ENCODE peak calls at places on chromosomes 5 and 9, in ten cellular contexts. One of them, this sample, is unnamed.

GRCh38 chr9:37978983-37979382 is 75.1 kb upstream of the SLC25A51 start:
- DNase-seq in WTC11: no peak
- DNase-seq in endothelial cell: no peak
- DNase-seq in GM06990: no peak
- DNase-seq in hepatocyte: no peak
- DNase-seq in GM12865: no peak
- DNase-seq in A549: no peak
- DNase-seq in choroid plexus epithelial cell: no peak
- DNase-seq in fibroblast of pulmonary artery: no peak
- DNase-seq in epithelial cell of esophagus: no peak
- DNase-seq in this sample: no peak

GRCh38 chr9:132531187-132531586 is 51.2 kb upstream of the BARHL1 start:
- DNase-seq in WTC11: no peak
- DNase-seq in choroid plexus epithelial cell: no peak
- DNase-seq in fibroblast of pulmonary artery: no peak
- DNase-seq in A549: no peak
- DNase-seq in GM12865: no peak
- DNase-seq in endothelial cell: no peak
- DNase-seq in GM06990: no peak
- DNase-seq in hepatocyte: no peak
- DNase-seq in epithelial cell of esophagus: no peak
- DNase-seq in this sample: no peak

GRCh38 chr5:154603978-154604679 is 126.1 kb upstream of the HAND1 start:
- DNase-seq in WTC11: peak; percentile 26
- DNase-seq in GM12865: peak; percentile 17
- DNase-seq in endothelial cell: no peak
- DNase-seq in epithelial cell of esophagus: peak; percentile 38
- DNase-seq in hepatocyte: peak; percentile 73
- DNase-seq in A549: no peak
- DNase-seq in choroid plexus epithelial cell: peak; percentile 23
- DNase-seq in fibroblast of pulmonary artery: peak; percentile 32
- DNase-seq in GM06990: peak; percentile 11
- DNase-seq in this sample: no peak

GRCh38 chr9:103471241-103471640 is 476.1 kb downstream of the CYLC2 start:
- DNase-seq in fibroblast of pulmonary artery: no peak
- DNase-seq in choroid plexus epithelial cell: no peak
- DNase-seq in A549: no peak
- DNase-seq in hepatocyte: no peak
- DNase-seq in WTC11: no peak
- DNase-seq in GM06990: no peak
- DNase-seq in endothelial cell: no peak
- DNase-seq in GM12865: no peak
- DNase-seq in epithelial cell of esophagus: peak; percentile 33
- DNase-seq in this sample: no peak

GRCh38 chr9:129889461-129889935 is 54.2 kb downstream of the USP20 start:
- DNase-seq in choroid plexus epithelial cell: no peak
- DNase-seq in GM06990: no peak
- DNase-seq in fibroblast of pulmonary artery: no peak
- DNase-seq in epithelial cell of esophagus: no peak
- DNase-seq in A549: no peak
- DNase-seq in endothelial cell: no peak
- DNase-seq in WTC11: peak; percentile 36
- DNase-seq in GM12865: peak; percentile 58
- DNase-seq in hepatocyte: no peak
- DNase-seq in this sample: no peak

GRCh38 chr9:124786881-124787573 is 10.1 kb downstream of the OLFML2A start:
- DNase-seq in GM12865: no peak
- DNase-seq in GM06990: no peak
- DNase-seq in choroid plexus epithelial cell: no peak
- DNase-seq in endothelial cell: no peak
- DNase-seq in A549: no peak
- DNase-seq in WTC11: peak; percentile 7
- DNase-seq in epithelial cell of esophagus: no peak
- DNase-seq in hepatocyte: no peak
- DNase-seq in fibroblast of pulmonary artery: no peak
- DNase-seq in this sample: no peak

GRCh38 chr5:179336871-179337165 is 8.4 kb downstream of the ADAMTS2 start:
- DNase-seq in choroid plexus epithelial cell: no peak
- DNase-seq in GM06990: no peak
- DNase-seq in A549: no peak
- DNase-seq in fibroblast of pulmonary artery: no peak
- DNase-seq in epithelial cell of esophagus: no peak
- DNase-seq in GM12865: no peak
- DNase-seq in endothelial cell: no peak
- DNase-seq in WTC11: no peak
- DNase-seq in hepatocyte: no peak
- DNase-seq in this sample: no peak

GRCh38 chr5:140672455-140673186 is 755 bp downstream of the DND1 start:
- DNase-seq in choroid plexus epithelial cell: peak; percentile 16
- DNase-seq in WTC11: peak; percentile 22
- DNase-seq in GM12865: no peak
- DNase-seq in A549: no peak
- DNase-seq in fibroblast of pulmonary artery: peak; percentile 13
- DNase-seq in GM06990: peak; percentile 26
- DNase-seq in epithelial cell of esophagus: no peak
- DNase-seq in endothelial cell: peak; percentile 40
- DNase-seq in hepatocyte: peak; percentile 40
- DNase-seq in this sample: no peak

GRCh38 chr5:174311531-174312269 is 266.2 kb downstream of the NSG2 start:
- DNase-seq in epithelial cell of esophagus: peak; percentile 42
- DNase-seq in A549: peak; percentile 54
- DNase-seq in fibroblast of pulmonary artery: peak; percentile 66
- DNase-seq in WTC11: peak; percentile 90
- DNase-seq in GM12865: peak; percentile 73
- DNase-seq in choroid plexus epithelial cell: peak; percentile 65
- DNase-seq in GM06990: peak; percentile 63
- DNase-seq in endothelial cell: peak; percentile 89
- DNase-seq in hepatocyte: peak; percentile 81
- DNase-seq in this sample: peak; percentile 27

GRCh38 chr5:157245477-157245876 is 20.4 kb upstream of the CYFIP2 start:
- DNase-seq in hepatocyte: peak; percentile 34
- DNase-seq in epithelial cell of esophagus: peak; percentile 51
- DNase-seq in GM12865: no peak
- DNase-seq in GM06990: no peak
- DNase-seq in WTC11: no peak
- DNase-seq in A549: no peak
- DNase-seq in endothelial cell: no peak
- DNase-seq in choroid plexus epithelial cell: no peak
- DNase-seq in fibroblast of pulmonary artery: peak; percentile 8
- DNase-seq in this sample: no peak

GRCh38 chr9:110835404-110835803 is 166.8 kb downstream of the MUSK start:
- DNase-seq in hepatocyte: no peak
- DNase-seq in GM06990: no peak
- DNase-seq in epithelial cell of esophagus: no peak
- DNase-seq in fibroblast of pulmonary artery: peak; percentile 85
- DNase-seq in choroid plexus epithelial cell: peak; percentile 86
- DNase-seq in A549: peak; percentile 62
- DNase-seq in WTC11: no peak
- DNase-seq in GM12865: no peak
- DNase-seq in endothelial cell: no peak
- DNase-seq in this sample: no peak

GRCh38 chr9:34125681-34126206 is 754 bp downstream of the DCAF12 start:
- DNase-seq in epithelial cell of esophagus: peak; percentile 64
- DNase-seq in choroid plexus epithelial cell: peak; percentile 16
- DNase-seq in WTC11: peak; percentile 16
- DNase-seq in A549: peak; percentile 21
- DNase-seq in fibroblast of pulmonary artery: peak; percentile 8
- DNase-seq in GM06990: no peak
- DNase-seq in hepatocyte: peak; percentile 39
- DNase-seq in endothelial cell: peak; percentile 18
- DNase-seq in GM12865: peak; percentile 5
- DNase-seq in this sample: no peak

GRCh38 chr5:66882592-66883227 is 286.5 kb downstream of the MAST4 start:
- DNase-seq in WTC11: no peak
- DNase-seq in epithelial cell of esophagus: peak; percentile 94
- DNase-seq in endothelial cell: no peak
- DNase-seq in GM06990: no peak
- DNase-seq in GM12865: peak; percentile 2
- DNase-seq in fibroblast of pulmonary artery: peak; percentile 80
- DNase-seq in A549: peak; percentile 92
- DNase-seq in hepatocyte: no peak
- DNase-seq in choroid plexus epithelial cell: peak; percentile 85
- DNase-seq in this sample: no peak

GRCh38 chr9:4290427-4290837 is 9.4 kb downstream of the GLIS3 start:
- DNase-seq in endothelial cell: no peak
- DNase-seq in epithelial cell of esophagus: no peak
- DNase-seq in A549: peak; percentile 62
- DNase-seq in WTC11: no peak
- DNase-seq in GM12865: no peak
- DNase-seq in hepatocyte: no peak
- DNase-seq in choroid plexus epithelial cell: no peak
- DNase-seq in GM06990: no peak
- DNase-seq in fibroblast of pulmonary artery: no peak
- DNase-seq in this sample: no peak

DNA sequence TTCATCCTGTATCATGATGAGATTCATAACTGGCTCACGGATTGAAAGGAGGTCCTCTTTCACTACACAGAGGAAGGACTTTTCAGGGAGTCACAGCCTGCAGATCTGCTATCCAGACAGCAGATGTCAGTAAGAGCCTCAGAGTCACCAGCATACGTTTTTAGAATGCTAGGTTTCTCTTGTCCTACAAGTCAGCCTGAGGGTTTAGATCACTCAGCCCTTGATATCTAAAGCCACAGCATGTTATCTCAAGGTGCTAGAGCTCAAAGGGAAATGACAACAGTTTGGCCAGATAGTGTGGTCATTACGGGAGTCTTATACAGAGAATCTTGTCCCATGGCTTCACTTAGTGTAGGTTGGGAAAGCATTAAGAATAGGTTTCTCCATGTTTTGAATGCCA is 30.9 kb upstream of the SLC46A2 start:
- DNase-seq in epithelial cell of esophagus: peak; percentile 68
- DNase-seq in fibroblast of pulmonary artery: peak; percentile 71
- DNase-seq in hepatocyte: peak; percentile 64
- DNase-seq in GM06990: no peak
- DNase-seq in endothelial cell: peak; percentile 23
- DNase-seq in WTC11: no peak
- DNase-seq in choroid plexus epithelial cell: peak; percentile 85
- DNase-seq in A549: peak; percentile 55
- DNase-seq in GM12865: peak; percentile 60
- DNase-seq in this sample: peak; percentile 44
- TF ChIP-seq CTCF in epithelial cell of esophagus: peak; percentile 85
- TF ChIP-seq CTCF in fibroblast of pulmonary artery: peak; percentile 72
- TF ChIP-seq CTCF in hepatocyte: peak; percentile 56
- TF ChIP-seq CTCF in GM06990: peak; percentile 74
- TF ChIP-seq CTCF in endothelial cell: no peak
- TF ChIP-seq CTCF in WTC11: no peak
- TF ChIP-seq CTCF in choroid plexus epithelial cell: peak; percentile 84
- TF ChIP-seq CTCF in A549: peak; percentile 33
- TF ChIP-seq CTCF in GM12865: peak; percentile 63
- TF ChIP-seq CTCF in this sample: peak; percentile 75

DNA sequence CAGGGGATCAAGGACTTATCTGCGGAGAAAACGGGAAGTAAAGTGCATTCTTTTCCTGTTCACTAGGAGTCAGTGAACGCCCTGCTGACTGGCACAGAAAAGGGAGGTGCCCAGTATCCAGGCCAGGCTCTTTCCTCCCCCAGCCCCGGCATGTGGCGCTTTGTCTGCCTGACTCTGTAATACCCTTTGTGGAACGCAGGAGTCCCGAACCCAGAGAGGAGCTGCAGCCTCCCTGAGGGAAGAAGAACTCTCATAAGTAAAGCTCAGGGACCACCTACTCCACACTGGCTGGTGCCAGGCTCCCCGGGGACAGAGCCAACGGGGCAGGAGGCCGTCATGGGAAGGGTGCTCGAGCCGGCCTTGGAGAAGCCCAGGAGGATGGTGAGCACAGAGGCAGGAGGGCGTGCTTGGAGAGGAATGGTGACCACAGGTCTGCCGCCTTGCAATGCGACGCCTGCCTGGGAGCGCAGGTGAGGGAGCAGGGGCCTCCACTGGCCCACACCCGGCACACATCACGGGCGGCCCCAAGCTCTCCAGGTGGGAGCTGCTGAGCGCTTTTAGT is 31.5 kb downstream of the VAV2 start:
- DNase-seq in choroid plexus epithelial cell: no peak
- DNase-seq in GM06990: no peak
- DNase-seq in WTC11: no peak
- DNase-seq in epithelial cell of esophagus: peak; percentile 40
- DNase-seq in A549: no peak
- DNase-seq in fibroblast of pulmonary artery: peak; percentile 46
- DNase-seq in GM12865: no peak
- DNase-seq in endothelial cell: no peak
- DNase-seq in hepatocyte: no peak
- DNase-seq in this sample: no peak
- TF ChIP-seq CTCF in choroid plexus epithelial cell: no peak
- TF ChIP-seq CTCF in GM06990: no peak
- TF ChIP-seq CTCF in WTC11: no peak
- TF ChIP-seq CTCF in epithelial cell of esophagus: peak; percentile 30
- TF ChIP-seq CTCF in A549: no peak
- TF ChIP-seq CTCF in fibroblast of pulmonary artery: no peak
- TF ChIP-seq CTCF in GM12865: no peak
- TF ChIP-seq CTCF in endothelial cell: no peak
- TF ChIP-seq CTCF in hepatocyte: no peak
- TF ChIP-seq CTCF in this sample: no peak

DNA sequence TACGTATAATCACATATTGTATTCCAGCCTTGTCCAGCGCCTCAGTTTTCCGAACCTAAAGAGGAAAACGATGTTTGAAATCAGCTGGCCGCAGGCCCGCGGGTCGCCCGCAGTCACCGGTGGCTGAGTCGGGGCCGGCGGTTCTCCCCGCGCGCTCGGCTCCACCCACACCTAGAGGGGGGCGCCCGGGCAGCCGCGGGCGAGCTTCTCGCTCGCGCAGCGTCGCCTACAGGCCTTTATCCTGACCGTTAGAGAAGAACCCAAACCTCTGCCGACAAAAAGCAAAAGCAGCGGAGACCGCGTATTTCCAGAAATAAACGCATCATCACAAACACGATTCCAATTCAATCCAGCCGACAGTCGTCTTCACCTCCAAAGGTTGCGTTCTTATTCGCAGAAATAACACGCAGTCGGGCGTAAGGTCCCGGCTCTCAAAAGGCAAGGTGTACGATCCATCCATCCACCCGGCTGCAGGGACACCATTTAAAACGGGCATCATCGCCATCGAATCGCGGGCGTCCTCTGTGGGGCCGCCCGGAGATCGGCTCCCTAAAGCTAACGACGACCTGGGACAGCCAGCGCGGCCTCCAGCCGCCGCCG is 680 bp upstream of the NIPBL start:
- DNase-seq in epithelial cell of esophagus: peak; percentile 77
- DNase-seq in choroid plexus epithelial cell: peak; percentile 84
- DNase-seq in WTC11: peak; percentile 67
- DNase-seq in GM06990: peak; percentile 84
- DNase-seq in hepatocyte: peak; percentile 92
- DNase-seq in A549: peak; percentile 75
- DNase-seq in fibroblast of pulmonary artery: peak; percentile 76
- DNase-seq in GM12865: peak; percentile 87
- DNase-seq in endothelial cell: peak; percentile 82
- DNase-seq in this sample: peak; percentile 87
- TF ChIP-seq CTCF in epithelial cell of esophagus: peak; percentile 46
- TF ChIP-seq CTCF in choroid plexus epithelial cell: peak; percentile 70
- TF ChIP-seq CTCF in WTC11: no peak
- TF ChIP-seq CTCF in GM06990: peak; percentile 73
- TF ChIP-seq CTCF in hepatocyte: peak; percentile 60
- TF ChIP-seq CTCF in A549: peak; percentile 42
- TF ChIP-seq CTCF in fibroblast of pulmonary artery: peak; percentile 55
- TF ChIP-seq CTCF in GM12865: peak; percentile 63
- TF ChIP-seq CTCF in endothelial cell: no peak
- TF ChIP-seq CTCF in this sample: peak; percentile 74

DNA sequence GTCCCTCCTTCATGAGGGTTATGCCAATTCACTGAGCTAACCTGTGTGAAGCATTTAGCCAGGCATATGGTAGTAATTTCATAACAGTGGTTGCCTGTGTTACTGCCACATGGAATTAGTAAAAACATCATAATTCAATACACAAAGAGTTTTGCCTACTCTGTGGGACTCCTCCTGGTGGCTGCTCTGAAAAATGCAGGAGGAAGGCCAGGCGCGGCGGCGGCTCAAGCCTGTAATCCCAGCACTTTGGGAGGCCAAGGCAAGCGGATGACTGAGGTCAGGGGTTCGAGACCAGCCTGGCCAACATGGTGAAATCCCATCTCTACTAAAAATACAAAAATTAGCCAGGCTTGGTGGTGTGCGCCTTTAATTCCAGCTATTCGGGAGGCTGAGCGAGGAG is 547.3 kb downstream of the CDK5RAP2 start:
- DNase-seq in hepatocyte: no peak
- DNase-seq in choroid plexus epithelial cell: no peak
- DNase-seq in GM12865: no peak
- DNase-seq in A549: peak; percentile 13
- DNase-seq in fibroblast of pulmonary artery: no peak
- DNase-seq in WTC11: peak; percentile 62
- DNase-seq in epithelial cell of esophagus: no peak
- DNase-seq in GM06990: no peak
- DNase-seq in endothelial cell: peak; percentile 34
- DNase-seq in this sample: no peak
- TF ChIP-seq CTCF in hepatocyte: peak; percentile 19
- TF ChIP-seq CTCF in choroid plexus epithelial cell: no peak
- TF ChIP-seq CTCF in GM12865: no peak
- TF ChIP-seq CTCF in A549: no peak
- TF ChIP-seq CTCF in fibroblast of pulmonary artery: no peak
- TF ChIP-seq CTCF in WTC11: peak; percentile 55
- TF ChIP-seq CTCF in epithelial cell of esophagus: no peak
- TF ChIP-seq CTCF in GM06990: peak; percentile 28
- TF ChIP-seq CTCF in endothelial cell: peak; percentile 68
- TF ChIP-seq CTCF in this sample: peak; percentile 56

This sample was measured in OCI-LY7.